ENCODE peak calls at places on chromosomes 6 and 20, in ten cellular contexts. E, K, V, R, L, Z, W, F, G and D are unnamed samples.

GRCh38 chr20:6533828-6534388 is 233.6 kb upstream of the BMP2 start:
- DNase-seq in L (no peak), K (no peak), R (no peak), Z (no peak), V (no peak), F (no peak), E (no peak), W (no peak), G (no peak), D (no peak)

GRCh38 chr6:168035098-168035660 is 37.7 kb downstream of the KIF25 start:
- DNase-seq in F (peak; percentile 81), V (no peak), K (peak; percentile 59), L (no peak), W (peak; percentile 54), R (peak; percentile 45), G (no peak), E (peak; percentile 69), Z (peak; percentile 74), D (peak; percentile 69)

GRCh38 chr6:56802570-56802969 is 152.3 kb upstream of the BEND6 start:
- DNase-seq in F (no peak), E (peak; percentile 56), Z (no peak), K (no peak), R (no peak), W (no peak), V (no peak), L (no peak), G (no peak), D (no peak)

GRCh38 chr20:11445161-11445560 is 472.5 kb upstream of the BTBD3 start:
- DNase-seq in V (no peak), E (no peak), Z (no peak), K (no peak), R (no peak), L (no peak), F (no peak), G (no peak), W (no peak), D (no peak)

GRCh38 chr20:5621305-5621704 is 128.9 kb upstream of the SHLD1 start:
- DNase-seq in K (no peak), G (no peak), R (peak; percentile 64), F (no peak), E (no peak), W (no peak), Z (no peak), V (no peak), L (no peak), D (no peak)

GRCh38 chr6:140079328-140079727 is 704.9 kb upstream of the CITED2 start:
- DNase-seq in L (no peak), R (peak; percentile 26), G (no peak), Z (no peak), E (no peak), F (no peak), K (no peak), W (no peak), V (no peak), D (peak; percentile 37)

GRCh38 chr6:152096863-152097496 is 289.5 kb downstream of the ESR1 start:
- DNase-seq in V (no peak), F (no peak), K (no peak), G (peak; percentile 3), Z (no peak), L (no peak), E (peak; percentile 4), R (no peak), W (no peak), D (no peak)

GRCh38 chr6:89145461-89145961 is 344 bp upstream of the PM20D2 start:
- DNase-seq in F (no peak), G (no peak), V (no peak), L (peak; percentile 52), Z (no peak), K (no peak), W (no peak), R (no peak), E (peak; percentile 29), D (no peak)

GRCh38 chr6:106084106-106084963 is 1.8 kb upstream of the PRDM1 start:
- DNase-seq in W (peak; percentile 53), F (no peak), E (peak; percentile 92), Z (peak; percentile 70), R (no peak), V (peak; percentile 48), K (peak; percentile 52), G (peak; percentile 66), L (peak; percentile 84), D (peak; percentile 33)

GRCh38 chr6:20404641-20405032 is 3.0 kb downstream of the E2F3 start:
- DNase-seq in G (no peak), R (no peak), K (peak; percentile 64), E (peak; percentile 78), F (no peak), L (peak; percentile 56), V (peak; percentile 31), Z (peak; percentile 70), W (no peak), D (no peak)

GRCh38 chr6:136037246-136037884 is 185.9 kb downstream of the PDE7B start:
- DNase-seq in W (no peak), G (no peak), F (no peak), K (no peak), Z (no peak), L (no peak), E (no peak), R (no peak), V (no peak), D (peak; percentile 42)

GRCh38 chr6:118589186-118589585 is 41.1 kb downstream of the PLN start:
- DNase-seq in Z (no peak), V (no peak), G (no peak), F (no peak), K (no peak), E (no peak), R (no peak), L (no peak), W (no peak), D (no peak)

GRCh38 chr6:123802697-123803455 is 789 bp upstream of the NKAIN2 start:
- DNase-seq in W (peak; percentile 69), E (peak; percentile 72), L (no peak), Z (peak; percentile 37), R (peak; percentile 77), F (peak; percentile 77), V (peak; percentile 72), G (peak; percentile 93), K (peak; percentile 68), D (peak; percentile 68)

GRCh38 chr6:20433321-20433720 is 31.6 kb downstream of the E2F3 start:
- DNase-seq in V (no peak), K (no peak), G (no peak), L (no peak), F (no peak), W (no peak), R (no peak), E (no peak), Z (no peak), D (no peak)

GRCh38 chr6:45212976-45213375 is 115.2 kb upstream of the RUNX2 start:
- DNase-seq in L (no peak), K (no peak), R (no peak), G (no peak), Z (no peak), E (no peak), W (no peak), F (no peak), V (no peak), D (no peak)

GRCh38 chr6:14887986-14888574 is 357.8 kb upstream of the JARID2 start:
- DNase-seq in G (no peak), E (no peak), K (no peak), L (no peak), R (no peak), F (no peak), V (no peak), W (no peak), Z (no peak), D (no peak)

GRCh38 chr20:6502219-6502618 is 265.3 kb upstream of the BMP2 start:
- DNase-seq in R (no peak), W (no peak), Z (no peak), V (no peak), G (no peak), L (no peak), F (no peak), E (no peak), K (no peak), D (no peak)

GRCh38 chr6:107692351-107692750 is 131.8 kb downstream of the SCML4 start:
- DNase-seq in E (no peak), K (no peak), W (no peak), L (no peak), R (no peak), V (no peak), G (no peak), Z (no peak), F (no peak), D (no peak)
- H3K27ac ChIP-seq in E (no peak overlapping the region), K (no peak overlapping the region), W (no peak overlapping the region), L (no peak overlapping the region), R (no peak overlapping the region), V (no peak overlapping the region), G (no peak overlapping the region), Z (no peak overlapping the region), F (no peak overlapping the region), D (no peak overlapping the region)

GRCh38 chr6:11903645-11904044 is 108.5 kb upstream of the HIVEP1 start:
- DNase-seq in E (no peak), K (no peak), F (no peak), Z (no peak), W (no peak), R (no peak), G (no peak), L (no peak), V (no peak), D (no peak)
- TF ChIP-seq EP300 in E (no peak), K (no peak), F (no peak), Z (no peak), W (no peak), R (no peak), G (no peak), L (no peak), V (no peak), D (no peak)

DNA sequence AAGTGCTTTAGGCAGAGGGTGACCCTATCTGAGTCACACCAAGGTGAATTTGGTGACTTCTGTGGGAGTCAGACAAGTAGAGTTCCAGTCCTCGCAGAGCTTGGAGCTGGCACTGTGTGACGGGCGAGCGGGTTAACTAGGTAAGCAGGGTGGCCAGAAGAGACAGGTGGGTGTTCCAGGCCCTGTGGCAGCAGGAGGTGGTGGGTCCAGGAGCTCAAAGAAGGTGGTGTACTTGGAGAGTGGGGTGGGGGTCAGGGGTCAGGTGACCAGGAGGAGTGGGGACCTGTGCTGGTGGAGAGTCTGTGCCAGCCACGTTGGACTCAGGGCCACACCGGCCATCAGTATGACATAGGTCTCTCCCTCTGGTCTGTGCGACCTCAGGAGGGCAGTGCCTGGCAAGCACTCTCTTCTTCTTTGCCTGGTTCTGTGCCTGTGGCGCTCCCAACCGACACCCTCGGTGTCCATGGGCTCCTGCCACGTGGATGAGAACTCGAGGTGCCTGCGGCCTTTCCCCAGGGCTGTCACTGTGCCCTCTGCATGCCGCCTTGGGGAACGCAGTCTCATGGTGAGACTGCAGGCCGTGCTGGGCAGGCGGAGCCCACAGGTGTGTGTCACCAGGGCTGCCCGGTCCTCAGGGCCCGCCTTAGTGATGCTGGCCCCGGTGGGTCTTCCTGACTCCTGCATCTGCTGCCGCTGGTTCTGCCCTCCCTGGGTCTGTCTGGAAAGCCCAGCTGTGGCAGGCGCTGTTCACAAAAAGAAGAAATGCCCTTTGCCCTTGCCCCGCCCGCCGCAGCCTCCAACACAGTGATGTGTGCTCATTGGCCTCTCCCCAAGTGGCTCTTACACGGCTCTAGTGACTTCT is 1.6 kb downstream of the MRGBP start:
- DNase-seq in Z (no peak), F (no peak), G (no peak), R (peak; percentile 53), V (no peak), K (peak; percentile 83), E (peak; percentile 57), L (no peak), W (no peak), D (peak; percentile 50)
- TF ChIP-seq POLR2A in Z (no peak), F (no peak), G (no peak), R (no peak), V (no peak), K (peak; percentile 42), E (no peak), L (no peak), W (no peak), D (no peak)

GRCh38 chr6:35300848-35301247 is 3.2 kb downstream of the DEF6 start:
- DNase-seq in F (peak; percentile 61), L (no peak), V (no peak), E (no peak), G (no peak), R (no peak), W (no peak), Z (no peak), K (no peak), D (no peak)
- H3K27ac ChIP-seq in F (no peak overlapping the region), L (peak overlapping the region; percentile 20), V (no peak overlapping the region), E (no peak overlapping the region), G (no peak overlapping the region), R (no peak overlapping the region), W (no peak overlapping the region), Z (no peak overlapping the region), K (peak overlapping the region; percentile 68), D (no peak overlapping the region)